ENCODE peak calls at places on chromosomes 12 and 14, in nine cellular contexts. A is mesendoderm, O is MM.1S, D is SK-N-SH, K is mesenchymal stem cell, L is H1, C is GM23248, Q is GM12878, G is fibroblast of lung. E is an unnamed sample.

GRCh38 chr12:18595406-18595805 is 142.4 kb downstream of the PLCZ1 start:
- DNase-seq in A (peak; percentile 31), O (no peak), D (no peak), K (no peak), L (peak; percentile 5), C (no peak), Q (no peak), G (no peak), E (no peak)

GRCh38 chr14:67522270-67522669 is 10.8 kb upstream of the PLEKHH1 start:
- DNase-seq in A (no peak), O (no peak), D (no peak), K (no peak), L (no peak), C (no peak), Q (no peak), G (no peak), E (no peak)

GRCh38 chr12:22255097-22255496 is 79.4 kb downstream of the ST8SIA1 start:
- DNase-seq in A (peak; percentile 74), O (no peak), D (no peak), K (peak; percentile 34), L (no peak), C (peak; percentile 14), Q (no peak), G (peak; percentile 57), E (peak; percentile 13)

GRCh38 chr12:19444097-19444496 is 4.8 kb downstream of the AEBP2 start:
- DNase-seq in A (no peak), O (no peak), D (no peak), K (no peak), L (no peak), C (no peak), Q (no peak), G (peak; percentile 31), E (no peak)

GRCh38 chr14:65224799-65225198 is 122.5 kb upstream of the MAX start:
- DNase-seq in A (no peak), O (no peak), D (no peak), K (no peak), L (no peak), C (peak; percentile 51), Q (no peak), G (no peak), E (no peak)

GRCh38 chr12:108697905-108698304 is 33.4 kb downstream of the CORO1C start:
- DNase-seq in A (no peak), O (no peak), D (no peak), K (no peak), L (no peak), C (no peak), Q (no peak), G (no peak), E (no peak)

GRCh38 chr14:63435838-63436237 is 107.3 kb downstream of the PPP2R5E start:
- DNase-seq in A (no peak), O (no peak), D (no peak), K (peak; percentile 85), L (no peak), C (peak; percentile 78), Q (no peak), G (peak; percentile 97), E (peak; percentile 62)

GRCh38 chr12:56160160-56160763 is 2.1 kb downstream of the MYL6 start:
- DNase-seq in A (peak; percentile 21), O (no peak), D (no peak), K (peak; percentile 43), L (no peak), C (peak; percentile 71), Q (no peak), G (no peak), E (no peak)

GRCh38 chr12:111578971-111579340 is 20.2 kb downstream of the ATXN2 start:
- DNase-seq in A (no peak), O (no peak), D (no peak), K (peak; percentile 36), L (no peak), C (no peak), Q (no peak), G (no peak), E (no peak)

GRCh38 chr12:13982010-13982409 is 608 bp upstream of the GRIN2B start:
- DNase-seq in A (peak; percentile 75), O (no peak), D (peak; percentile 38), K (no peak), L (no peak), C (peak; percentile 2), Q (no peak), G (no peak), E (peak; percentile 62)

GRCh38 chr12:70367268-70368141 is 1.4 kb downstream of the KCNMB4 start:
- DNase-seq in A (peak; percentile 42), O (no peak), D (peak; percentile 19), K (peak; percentile 18), L (no peak), C (peak; percentile 49), Q (no peak), G (peak; percentile 15), E (no peak)

GRCh38 chr12:123153906-123154305 is 3.0 kb upstream of the PITPNM2 start:
- DNase-seq in A (no peak), O (no peak), D (no peak), K (no peak), L (no peak), C (no peak), Q (no peak), G (no peak), E (no peak)

GRCh38 chr14:24612186-24612585 is 2.7 kb upstream of the GZMH start:
- DNase-seq in A (no peak), O (peak; percentile 77), D (no peak), K (no peak), L (no peak), C (no peak), Q (no peak), G (no peak), E (no peak)

GRCh38 chr14:76936483-76936882 is 92.0 kb downstream of the IRF2BPL start:
- DNase-seq in A (no peak), O (no peak), D (no peak), K (peak; percentile 39), L (no peak), C (peak; percentile 81), Q (no peak), G (peak; percentile 88), E (peak; percentile 36)

GRCh38 chr12:98373019-98373554 is 142.3 kb upstream of the TMPO start:
- DNase-seq in A (peak; percentile 84), O (peak; percentile 45), D (peak; percentile 43), K (peak; percentile 62), L (no peak), C (peak; percentile 66), Q (no peak), G (peak; percentile 58), E (peak; percentile 65)

GRCh38 chr14:73427516-73428264 is 30.7 kb downstream of the NUMB start:
- DNase-seq in A (no peak), O (no peak), D (no peak), K (peak; percentile 48), L (no peak), C (no peak), Q (no peak), G (no peak), E (no peak)

GRCh38 chr14:36293824-36294223 is 26.6 kb downstream of the MBIP start:
- DNase-seq in A (no peak), O (no peak), D (no peak), K (peak; percentile 68), L (no peak), C (peak; percentile 85), Q (no peak), G (peak; percentile 48), E (peak; percentile 12)

GRCh38 chr12:119864591-119864990 is 12.5 kb downstream of the CIT start:
- DNase-seq in A (no peak), O (no peak), D (no peak), K (no peak), L (no peak), C (no peak), Q (no peak), G (no peak), E (no peak)

DNA sequence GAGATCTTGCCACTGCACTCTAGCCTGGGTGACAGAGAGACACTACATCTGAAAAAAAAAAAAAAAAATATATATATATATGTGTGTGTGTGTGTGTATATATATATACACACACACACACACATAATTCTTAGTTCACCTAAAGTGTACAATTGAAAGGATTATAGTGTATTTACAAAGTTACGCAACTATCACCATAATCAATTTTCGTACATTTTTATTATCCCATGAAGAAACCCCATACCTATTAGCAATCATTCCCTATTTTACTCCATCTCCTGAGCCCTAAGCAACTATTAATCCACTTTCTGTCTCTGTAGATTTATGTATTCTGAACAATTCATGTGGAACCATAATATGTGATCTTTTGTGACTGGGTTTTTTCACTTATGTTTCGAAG is 4.4 kb downstream of the SRP54 start:
- DNase-seq in A (no peak), O (no peak), D (no peak), K (no peak), L (no peak), C (no peak), Q (no peak), G (no peak), E (no peak)
- H3K4me2 ChIP-seq in A (no peak overlapping the region), O (no peak overlapping the region), D (no peak overlapping the region), K (no peak overlapping the region), L (no peak overlapping the region), C (no peak overlapping the region), Q (no peak overlapping the region), G (no peak overlapping the region), E (no peak overlapping the region)

GRCh38 chr14:105091335-105092123 is 26.3 kb upstream of the GPR132 start:
- DNase-seq in A (no peak), O (no peak), D (no peak), K (no peak), L (no peak), C (peak; percentile 83), Q (no peak), G (no peak), E (peak; percentile 69)
- H3K4me2 ChIP-seq in A (no peak overlapping the region), O (no peak overlapping the region), D (peak overlapping the region; percentile 87), K (peak overlapping the region; percentile 8), L (no peak overlapping the region), C (peak overlapping the region; percentile 90), Q (no peak overlapping the region), G (peak overlapping the region; percentile 13), E (peak overlapping the region; percentile 95)

GRCh38 chr12:29103539-29103974 is 45.5 kb upstream of the FAR2 start:
- DNase-seq in A (no peak), O (peak; percentile 96), D (no peak), K (no peak), L (no peak), C (no peak), Q (peak; percentile 75), G (no peak), E (no peak)
- H3K4me2 ChIP-seq in A (no peak overlapping the region), O (peak overlapping the region; percentile 80), D (no peak overlapping the region), K (no peak overlapping the region), L (no peak overlapping the region), C (no peak overlapping the region), Q (peak overlapping the region; percentile 31), G (no peak overlapping the region), E (no peak overlapping the region)

GRCh38 chr12:4178424-4179184 is 95.0 kb upstream of the CCND2 start:
- DNase-seq in A (no peak), O (no peak), D (no peak), K (no peak), L (no peak), C (no peak), Q (no peak), G (no peak), E (no peak)

GRCh38 chr12:4176168-4176567 is 97.4 kb upstream of the CCND2 start:
- DNase-seq in A (no peak), O (no peak), D (no peak), K (no peak), L (no peak), C (no peak), Q (no peak), G (no peak), E (no peak)

GRCh38 chr12:4172999-4173398 is 100.6 kb upstream of the CCND2 start:
- DNase-seq in A (no peak), O (no peak), D (no peak), K (peak; percentile 35), L (no peak), C (peak; percentile 14), Q (no peak), G (peak; percentile 14), E (peak; percentile 16)

GRCh38 chr12:4174417-4174816 is 99.1 kb upstream of the CCND2 start:
- DNase-seq in A (no peak), O (no peak), D (no peak), K (no peak), L (no peak), C (no peak), Q (no peak), G (no peak), E (no peak)

GRCh38 chr12:4177257-4177656 is 96.3 kb upstream of the CCND2 start:
- DNase-seq in A (no peak), O (no peak), D (no peak), K (no peak), L (no peak), C (no peak), Q (no peak), G (no peak), E (no peak)
- H3K4me2 ChIP-seq in A (no peak overlapping the region), O (no peak overlapping the region), D (no peak overlapping the region), K (no peak overlapping the region), L (no peak overlapping the region), C (no peak overlapping the region), Q (no peak overlapping the region), G (no peak overlapping the region), E (no peak overlapping the region)